ENCODE peak calls at places on chromosomes 3 and 15, in five cellular contexts. D is hepatocyte, V is lower leg skin, M is neural crest cell, Y is GM10248. X is an unnamed sample.

GRCh38 chr3:195219351-195220045 is 51.5 kb downstream of the XXYLT1 start:
- DNase-seq in D (no peak), V (no peak), M (no peak), Y (no peak), X (no peak)

GRCh38 chr15:38514601-38515000 is 50.0 kb downstream of the RASGRP1 start:
- DNase-seq in D (no peak), V (no peak), M (no peak), Y (peak), X (no peak)

GRCh38 chr3:32326791-32327190 is 64.9 kb upstream of the CMTM7 start:
- DNase-seq in D (no peak), V (no peak), M (no peak), Y (no peak), X (no peak)

GRCh38 chr15:34610388-34610787 is 26.9 kb upstream of the GOLGA8B start:
- DNase-seq in D (no peak), V (no peak), M (no peak), Y (no peak), X (no peak)

GRCh38 chr3:44554626-44555592 is at the start of gene ZKSCAN7:
- DNase-seq in D (peak), V (peak), M (peak), Y (peak), X (no peak)

GRCh38 chr15:29233566-29233965 is 36.1 kb downstream of the NSMCE3 start:
- DNase-seq in D (no peak), V (no peak), M (no peak), Y (no peak), X (no peak)

GRCh38 chr3:7577513-7577912 is 716.6 kb downstream of the GRM7 start:
- DNase-seq in D (no peak), V (no peak), M (no peak), Y (no peak), X (no peak)

GRCh38 chr15:48330045-48330840 is 986 bp upstream of the DUT start:
- DNase-seq in D (no peak), V (no peak), M (no peak), Y (no peak), X (no peak)

GRCh38 chr3:195003006-195003892 is 267.7 kb downstream of the XXYLT1 start:
- DNase-seq in D (no peak), V (peak), M (no peak), Y (no peak), X (no peak)

GRCh38 chr15:30859091-30859874 is 44.4 kb upstream of the FAN1 start:
- DNase-seq in D (peak), V (no peak), M (peak), Y (peak), X (no peak)

GRCh38 chr3:119293105-119293683 is 989 bp upstream of the ARHGAP31 start:
- DNase-seq in D (no peak), V (no peak), M (no peak), Y (no peak), X (no peak)

GRCh38 chr3:150547045-150547753 is 612 bp downstream of the EIF2A start:
- DNase-seq in D (peak), V (no peak), M (no peak), Y (no peak), X (no peak)

GRCh38 chr3:159114582-159114981 is 312.7 kb downstream of the MFSD1 start:
- DNase-seq in D (no peak), V (no peak), M (no peak), Y (no peak), X (no peak)

GRCh38 chr3:189165092-189165491 is 6.7 kb upstream of the TPRG1 start:
- DNase-seq in D (no peak), V (no peak), M (no peak), Y (no peak), X (no peak)

GRCh38 chr3:61564405-61565059 is 3.2 kb downstream of the PTPRG start:
- DNase-seq in D (peak), V (peak), M (peak), Y (peak), X (peak)

GRCh38 chr15:71329509-71330260 is 214.4 kb downstream of the THSD4 start:
- DNase-seq in D (peak), V (peak), M (no peak), Y (no peak), X (peak)

GRCh38 chr15:53862371-53862770 is 102.9 kb upstream of the WDR72 start:
- DNase-seq in D (peak), V (no peak), M (no peak), Y (no peak), X (no peak)

GRCh38 chr15:90099868-90100854 is 2.1 kb downstream of the IDH2 start:
- DNase-seq in D (no peak), V (no peak), M (no peak), Y (peak), X (no peak)

GRCh38 chr3:196489747-196490146 is 13.8 kb downstream of the RNF168 start:
- DNase-seq in D (no peak), V (no peak), M (no peak), Y (no peak), X (no peak)

GRCh38 chr15:48536681-48537091 is 108.8 kb downstream of the FBN1 start:
- DNase-seq in D (no peak), V (no peak), M (no peak), Y (no peak), X (no peak)

GRCh38 chr3:65811050-65811766 is 227.5 kb downstream of the MAGI1 start:
- DNase-seq in D (peak), V (no peak), M (no peak), Y (no peak), X (no peak)

GRCh38 chr15:90015749-90016148 is 14.6 kb downstream of the ZNF710 start:
- DNase-seq in D (no peak), V (no peak), M (no peak), Y (no peak), X (no peak)

GRCh38 chr3:146491303-146491702 is 21.9 kb upstream of the PLSCR2 start:
- DNase-seq in D (no peak), V (no peak), M (no peak), Y (no peak), X (no peak)

GRCh38 chr3:100756441-100756840 is 47.1 kb downstream of the TFG start:
- DNase-seq in D (no peak), V (no peak), M (no peak), Y (no peak), X (no peak)

DNA sequence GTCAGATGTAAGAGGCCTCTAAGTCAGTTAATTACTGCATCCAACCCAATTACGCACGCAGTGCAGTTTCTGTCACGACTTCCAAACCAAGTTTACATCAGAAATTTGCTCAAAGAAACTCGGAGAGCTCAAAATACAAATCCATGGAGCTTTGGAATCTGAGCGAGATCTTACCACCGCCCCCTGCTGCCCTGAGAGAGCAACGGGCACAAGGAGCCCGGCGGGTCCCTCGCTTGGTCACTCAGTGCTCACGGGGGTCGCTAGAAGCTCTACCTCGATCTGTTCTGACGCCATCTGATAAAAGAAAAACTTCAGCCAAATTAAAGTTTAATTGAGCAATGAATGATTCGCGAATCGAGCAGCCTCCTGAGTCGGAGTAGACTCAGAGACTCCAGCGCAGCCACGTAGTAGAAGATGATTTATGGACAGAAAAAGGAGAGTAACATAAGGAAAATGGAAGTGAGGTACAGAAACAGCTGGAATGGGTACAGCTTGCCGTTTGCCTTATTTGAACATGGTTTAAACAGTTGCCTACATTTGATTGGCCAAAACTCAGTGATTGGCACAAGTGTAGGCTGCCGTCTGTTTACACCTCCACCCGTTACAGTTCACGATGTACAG is 232.7 kb upstream of the ATP10A start:
- DNase-seq in D (no peak), V (no peak), M (no peak), Y (no peak), X (no peak)
- TF ChIP-seq CTCF in D (peak), V (no peak), M (peak), Y (no peak), X (peak)

GRCh38 chr15:55741592-55742497 is 1.1 kb downstream of the PRTG start:
- DNase-seq in D (peak), V (no peak), M (no peak), Y (peak), X (no peak)
- TF ChIP-seq CTCF in D (peak), V (no peak), M (no peak), Y (no peak), X (no peak)

GRCh38 chr15:68318931-68319909 is 41.7 kb downstream of the FEM1B start:
- DNase-seq in D (no peak), V (no peak), M (no peak), Y (no peak), X (no peak)
- TF ChIP-seq CTCF in D (no peak), V (no peak), M (no peak), Y (no peak), X (no peak)

GRCh38 chr3:131530374-131530773 is 27.6 kb upstream of the MRPL3 start:
- DNase-seq in D (no peak), V (no peak), M (no peak), Y (no peak), X (no peak)

GRCh38 chr3:131532645-131533044 is 29.9 kb upstream of the MRPL3 start:
- DNase-seq in D (no peak), V (no peak), M (no peak), Y (no peak), X (no peak)

GRCh38 chr3:131530843-131531242 is 28.1 kb upstream of the MRPL3 start:
- DNase-seq in D (no peak), V (no peak), M (no peak), Y (no peak), X (no peak)

DNA sequence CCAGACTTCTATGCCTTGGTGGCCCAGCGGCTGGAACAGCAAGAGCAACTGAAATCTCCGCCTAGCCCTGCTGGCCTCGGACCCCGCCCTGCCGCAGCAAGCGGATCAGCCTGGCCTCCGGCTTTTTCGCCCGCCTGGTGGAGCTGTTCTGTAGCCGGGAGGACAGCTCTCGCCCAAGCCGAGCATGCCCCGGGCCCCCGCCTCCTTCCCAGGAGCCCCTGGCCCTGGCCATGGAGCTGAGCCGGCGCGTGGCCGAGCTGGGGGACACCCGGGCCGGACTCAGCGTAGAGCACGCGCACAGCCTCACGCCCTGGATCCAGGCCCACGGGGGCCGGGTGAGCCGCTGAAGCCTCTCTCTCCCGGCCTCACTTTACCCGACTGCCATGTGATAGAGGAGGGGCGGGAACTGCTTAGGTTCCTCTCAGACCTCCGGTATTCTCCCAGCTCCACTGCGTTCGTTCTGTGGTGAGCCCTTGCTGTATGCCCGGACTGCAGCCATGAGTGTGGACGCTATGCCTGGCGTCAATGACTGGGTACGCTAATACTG is 24.1 kb upstream of the MRPL3 start:
- DNase-seq in D (peak), V (no peak), M (peak), Y (peak), X (no peak)
- TF ChIP-seq CTCF in D (peak), V (no peak), M (peak), Y (no peak), X (no peak)

DNA sequence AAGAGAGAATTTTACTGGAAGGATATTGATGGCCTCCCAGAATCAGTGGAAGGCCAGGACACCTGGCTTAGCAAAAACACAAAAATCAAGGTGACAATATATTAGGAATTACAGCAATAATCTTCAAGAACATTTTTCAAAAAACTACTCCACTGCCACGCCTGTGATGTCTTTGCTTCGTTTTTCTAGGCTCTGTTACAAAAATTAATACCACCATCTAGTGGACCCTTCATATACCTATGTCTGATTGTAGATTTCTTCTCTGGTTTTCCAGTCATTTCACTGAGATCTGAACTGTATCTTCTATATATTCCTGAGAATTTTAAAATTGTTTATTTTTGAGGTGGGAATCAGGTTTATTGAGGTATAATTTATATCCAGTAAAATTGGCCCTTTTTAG is 5.6 kb upstream of the SLC33A1 start:
- DNase-seq in D (no peak), V (no peak), M (no peak), Y (peak), X (no peak)
- TF ChIP-seq CTCF in D (peak), V (no peak), M (peak), Y (peak), X (no peak)

X was measured in thoracic aorta.